ENCODE peak calls at places on chromosome 7, in eight cellular contexts. G is GM23248, M is WERI-Rb-1, T is hepatocyte, P is mucosa of descending colon, S is astrocyte, Z is fibroblast of lung, D is adrenal gland. I is an unnamed sample.

GRCh38 chr7:76409537-76409936 is at the start of gene SSC4D:
- DNase-seq in G (no peak), M (peak), T (peak), P (no peak), S (no peak), Z (no peak), D (no peak), I (no peak)

GRCh38 chr7:30815016-30815854 is 44.0 kb downstream of the MINDY4 start:
- DNase-seq in G (peak), M (no peak), T (no peak), P (no peak), S (no peak), Z (no peak), D (peak), I (peak)

GRCh38 chr7:27901028-27901760 is 161.2 kb downstream of the TAX1BP1 start:
- DNase-seq in G (peak), M (no peak), T (no peak), P (no peak), S (peak), Z (peak), D (no peak), I (no peak)

GRCh38 chr7:7861211-7861633 is 107.4 kb upstream of the GLCCI1 start:
- DNase-seq in G (peak), M (no peak), T (peak), P (no peak), S (peak), Z (peak), D (no peak), I (no peak)

GRCh38 chr7:134954197-134955082 is 31.9 kb upstream of the AGBL3 start:
- DNase-seq in G (peak), M (no peak), T (peak), P (no peak), S (no peak), Z (no peak), D (no peak), I (no peak)

GRCh38 chr7:47304727-47305719 is 276.9 kb downstream of the TNS3 start:
- DNase-seq in G (no peak), M (no peak), T (no peak), P (no peak), S (no peak), Z (no peak), D (peak), I (no peak)

GRCh38 chr7:118590107-118590506 is 365.6 kb downstream of the ANKRD7 start:
- DNase-seq in G (no peak), M (peak), T (peak), P (no peak), S (no peak), Z (no peak), D (no peak), I (no peak)

GRCh38 chr7:128366290-128366689 is 4.8 kb upstream of the PRRT4 start:
- DNase-seq in G (no peak), M (no peak), T (no peak), P (no peak), S (no peak), Z (no peak), D (no peak), I (no peak)

GRCh38 chr7:104469135-104469820 is 140.9 kb downstream of the LHFPL3 start:
- DNase-seq in G (no peak), M (no peak), T (peak), P (no peak), S (no peak), Z (no peak), D (no peak), I (no peak)

GRCh38 chr7:68321076-68321639 is 1277.1 kb upstream of the AUTS2 start:
- DNase-seq in G (no peak), M (peak), T (peak), P (no peak), S (peak), Z (peak), D (peak), I (peak)

GRCh38 chr7:30556854-30557644 is 37.6 kb upstream of the GARS1 start:
- DNase-seq in G (no peak), M (no peak), T (no peak), P (no peak), S (peak), Z (peak), D (peak), I (no peak)

GRCh38 chr7:41582116-41582515 is 120.8 kb downstream of the INHBA start:
- DNase-seq in G (no peak), M (no peak), T (no peak), P (no peak), S (peak), Z (peak), D (no peak), I (no peak)

GRCh38 chr7:43071604-43072003 is 40.8 kb upstream of the HECW1 start:
- DNase-seq in G (peak), M (peak), T (peak), P (no peak), S (no peak), Z (no peak), D (no peak), I (no peak)

GRCh38 chr7:111730476-111731300 is 168.4 kb upstream of the IMMP2L start:
- DNase-seq in G (peak), M (peak), T (peak), P (no peak), S (peak), Z (peak), D (no peak), I (no peak)

GRCh38 chr7:37445800-37446199 is 2.9 kb downstream of the ELMO1 start:
- DNase-seq in G (no peak), M (no peak), T (peak), P (no peak), S (no peak), Z (no peak), D (no peak), I (no peak)
- H3K4me3 ChIP-seq in G (no peak), M (no peak), T (no peak), P (no peak), S (no peak), Z (no peak), D (no peak), I (no peak)

GRCh38 chr7:81768951-81769778 is 682 bp downstream of the HGF start:
- DNase-seq in G (peak), M (no peak), T (no peak), P (no peak), S (no peak), Z (no peak), D (no peak), I (no peak)
- H3K4me3 ChIP-seq in G (peak), M (no peak), T (peak), P (no peak), S (no peak), Z (peak), D (peak), I (peak)

GRCh38 chr7:5396999-5397656 is 26.5 kb downstream of the TNRC18 start:
- DNase-seq in G (peak), M (no peak), T (peak), P (peak), S (peak), Z (peak), D (peak), I (peak)
- H3K4me3 ChIP-seq in G (peak), M (no peak), T (no peak), P (peak), S (no peak), Z (peak), D (peak), I (peak)

GRCh38 chr7:73622527-73622908 is 1.8 kb downstream of the MLXIPL start:
- DNase-seq in G (no peak), M (no peak), T (no peak), P (no peak), S (no peak), Z (no peak), D (no peak), I (no peak)
- H3K4me3 ChIP-seq in G (no peak), M (no peak), T (no peak), P (no peak), S (no peak), Z (no peak), D (peak), I (peak)

GRCh38 chr7:149022961-149023360 is 5.3 kb downstream of the PDIA4 start:
- DNase-seq in G (no peak), M (no peak), T (no peak), P (no peak), S (no peak), Z (no peak), D (no peak), I (no peak)

GRCh38 chr7:149027560-149028345 is 552 bp downstream of the PDIA4 start:
- DNase-seq in G (peak), M (no peak), T (peak), P (no peak), S (peak), Z (peak), D (no peak), I (no peak)

GRCh38 chr7:149028346-149029109 is at the start of gene PDIA4:
- DNase-seq in G (peak), M (peak), T (peak), P (peak), S (peak), Z (peak), D (peak), I (peak)

GRCh38 chr7:149023662-149024061 is 4.6 kb downstream of the PDIA4 start:
- DNase-seq in G (no peak), M (no peak), T (no peak), P (no peak), S (peak), Z (peak), D (no peak), I (no peak)

DNA sequence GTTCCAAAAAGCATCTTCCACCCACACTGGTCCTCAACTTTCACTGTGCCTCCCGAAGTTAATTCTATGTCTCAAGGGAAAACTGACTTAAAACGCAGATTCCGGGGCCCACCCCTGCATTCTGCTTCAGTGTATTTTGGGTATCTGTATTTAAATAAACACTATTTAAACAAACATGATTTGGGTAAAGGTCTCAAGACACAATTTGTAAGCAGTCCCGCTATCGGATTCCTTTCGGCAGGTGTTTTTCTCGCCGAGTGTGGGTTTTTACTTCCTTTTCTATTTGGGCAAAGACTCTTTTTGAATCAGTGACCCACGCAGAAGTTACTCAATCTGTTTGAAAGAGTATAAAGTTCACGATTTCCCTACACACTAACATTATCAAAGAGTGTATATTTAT is 1.2 kb downstream of the PDIA4 start:
- DNase-seq in G (peak), M (no peak), T (no peak), P (no peak), S (no peak), Z (no peak), D (no peak), I (no peak)
- H3K4me3 ChIP-seq in G (peak), M (peak), T (peak), P (no peak), S (peak), Z (peak), D (peak), I (peak)

GRCh38 chr7:101367676-101368075 is 5.0 kb downstream of the COL26A1 start:
- DNase-seq in G (no peak), M (no peak), T (no peak), P (no peak), S (no peak), Z (no peak), D (no peak), I (no peak)

GRCh38 chr7:101362334-101363195 is at the start of gene COL26A1:
- DNase-seq in G (peak), M (peak), T (peak), P (peak), S (no peak), Z (peak), D (peak), I (no peak)

GRCh38 chr7:101363734-101364374 is 1.2 kb downstream of the COL26A1 start:
- DNase-seq in G (peak), M (peak), T (peak), P (peak), S (peak), Z (peak), D (peak), I (peak)

GRCh38 chr7:101365956-101366355 is 3.3 kb downstream of the COL26A1 start:
- DNase-seq in G (no peak), M (no peak), T (no peak), P (no peak), S (no peak), Z (no peak), D (no peak), I (no peak)

GRCh38 chr7:101363196-101363733 is 590 bp downstream of the COL26A1 start:
- DNase-seq in G (no peak), M (no peak), T (no peak), P (no peak), S (no peak), Z (no peak), D (peak), I (no peak)
- H3K4me3 ChIP-seq in G (peak), M (peak), T (peak), P (no peak), S (peak), Z (no peak), D (peak), I (peak)

I was measured in psoas muscle.